ENCODE peak calls at places on chromosomes 5 and 9, in nine cellular contexts. R is H1; N is astrocyte of the spinal cord; K is chondrocyte; E is omental fat pad; U is HFFc6; Y is AG10803; W is CD4-positive, alpha-beta T cell; Z is brain microvascular endothelial cell. J is an unnamed sample.

GRCh38 chr9:16753256-16753655 is 117.2 kb downstream of the BNC2 start:
- DNase-seq in R (no peak), N (no peak), K (no peak), E (no peak), U (no peak), Y (peak; percentile 56), W (no peak), Z (no peak), J (no peak)

GRCh38 chr5:149838881-149839739 is 105.5 kb downstream of the PDE6A start:
- DNase-seq in R (no peak), N (peak; percentile 65), K (no peak), E (no peak), U (peak; percentile 69), Y (peak; percentile 29), W (no peak), Z (peak; percentile 65), J (no peak)

GRCh38 chr5:61631438-61631941 is 299.4 kb downstream of the ZSWIM6 start:
- DNase-seq in R (no peak), N (peak; percentile 53), K (no peak), E (no peak), U (no peak), Y (peak; percentile 17), W (no peak), Z (peak; percentile 4), J (no peak)

GRCh38 chr9:98253563-98253962 is 1.9 kb downstream of the TBC1D2 start:
- DNase-seq in R (no peak), N (no peak), K (no peak), E (no peak), U (no peak), Y (no peak), W (no peak), Z (no peak), J (no peak)

GRCh38 chr9:113219972-113220371 is 1.1 kb downstream of the FKBP15 start:
- DNase-seq in R (no peak), N (peak; percentile 54), K (no peak), E (no peak), U (peak; percentile 81), Y (peak; percentile 91), W (no peak), Z (peak; percentile 37), J (peak; percentile 73)

GRCh38 chr5:35247645-35248034 is 17.4 kb upstream of the PRLR start:
- DNase-seq in R (no peak), N (peak; percentile 50), K (no peak), E (no peak), U (no peak), Y (no peak), W (no peak), Z (peak; percentile 12), J (no peak)

GRCh38 chr9:126661521-126662251 is 48.0 kb downstream of the LMX1B start:
- DNase-seq in R (peak; percentile 90), N (no peak), K (no peak), E (no peak), U (no peak), Y (no peak), W (no peak), Z (no peak), J (no peak)

GRCh38 chr5:14153932-14154646 is 10.9 kb downstream of the TRIO start:
- DNase-seq in R (no peak), N (peak; percentile 91), K (no peak), E (no peak), U (peak; percentile 54), Y (peak; percentile 79), W (no peak), Z (peak; percentile 82), J (no peak)

GRCh38 chr5:59361454-59361853 is 532.1 kb downstream of the PDE4D start:
- DNase-seq in R (no peak), N (no peak), K (no peak), E (no peak), U (no peak), Y (no peak), W (no peak), Z (no peak), J (no peak)

GRCh38 chr5:119327018-119327417 is 28.8 kb upstream of the TNFAIP8 start:
- DNase-seq in R (no peak), N (no peak), K (no peak), E (no peak), U (no peak), Y (peak; percentile 60), W (no peak), Z (no peak), J (no peak)

GRCh38 chr5:56711191-56711590 is 104.2 kb upstream of the MAP3K1 start:
- DNase-seq in R (no peak), N (peak; percentile 45), K (no peak), E (no peak), U (peak; percentile 71), Y (peak; percentile 78), W (no peak), Z (peak; percentile 60), J (no peak)

GRCh38 chr5:171898379-171898778 is 108.1 kb downstream of the FBXW11 start:
- DNase-seq in R (no peak), N (no peak), K (no peak), E (no peak), U (no peak), Y (no peak), W (no peak), Z (no peak), J (no peak)

GRCh38 chr5:180720501-180720900 is 19.4 kb downstream of the OR2Y1 start:
- DNase-seq in R (no peak), N (no peak), K (no peak), E (no peak), U (no peak), Y (no peak), W (no peak), Z (no peak), J (no peak)

GRCh38 chr9:121860213-121860612 is 208.8 kb downstream of the DAB2IP start:
- DNase-seq in R (no peak), N (no peak), K (no peak), E (no peak), U (no peak), Y (no peak), W (no peak), Z (no peak), J (no peak)

GRCh38 chr5:176725521-176725920 is 78.2 kb downstream of the TSPAN17 start:
- DNase-seq in R (no peak), N (no peak), K (no peak), E (no peak), U (no peak), Y (no peak), W (no peak), Z (no peak), J (no peak)

GRCh38 chr5:129246088-129246487 is 151.5 kb downstream of the ISOC1 start:
- DNase-seq in R (no peak), N (no peak), K (no peak), E (no peak), U (no peak), Y (no peak), W (no peak), Z (no peak), J (no peak)

GRCh38 chr9:92762781-92763708 is 1.6 kb downstream of the BICD2 start:
- DNase-seq in R (no peak), N (no peak), K (no peak), E (no peak), U (no peak), Y (no peak), W (no peak), Z (no peak), J (no peak)

GRCh38 chr9:103323699-103324098 is 328.6 kb downstream of the CYLC2 start:
- DNase-seq in R (no peak), N (no peak), K (no peak), E (no peak), U (no peak), Y (no peak), W (no peak), Z (no peak), J (no peak)

GRCh38 chr9:103319979-103320378 is 324.8 kb downstream of the CYLC2 start:
- DNase-seq in R (no peak), N (no peak), K (no peak), E (no peak), U (no peak), Y (no peak), W (no peak), Z (no peak), J (no peak)
- TF ChIP-seq CTCF in R (no peak), N (no peak), K (peak; percentile 43), E (no peak), U (peak; percentile 16), Y (no peak), W (no peak), Z (peak; percentile 7), J (no peak)

GRCh38 chr9:87813119-87813463 is 69.6 kb upstream of the SPATA31E1 start:
- DNase-seq in R (no peak), N (no peak), K (no peak), E (no peak), U (no peak), Y (no peak), W (no peak), Z (no peak), J (no peak)
- TF ChIP-seq CTCF in R (no peak), N (no peak), K (peak; percentile 30), E (no peak), U (no peak), Y (no peak), W (no peak), Z (no peak), J (no peak)

GRCh38 chr9:4174781-4175180 is 125.1 kb downstream of the GLIS3 start:
- DNase-seq in R (no peak), N (no peak), K (no peak), E (no peak), U (no peak), Y (no peak), W (no peak), Z (no peak), J (no peak)

GRCh38 chr9:4180907-4181605 is 118.8 kb downstream of the GLIS3 start:
- DNase-seq in R (no peak), N (no peak), K (no peak), E (no peak), U (no peak), Y (no peak), W (no peak), Z (no peak), J (no peak)

GRCh38 chr9:4175846-4176245 is 124.0 kb downstream of the GLIS3 start:
- DNase-seq in R (no peak), N (no peak), K (no peak), E (no peak), U (no peak), Y (no peak), W (no peak), Z (no peak), J (no peak)

GRCh38 chr9:4182831-4183230 is 117.0 kb downstream of the GLIS3 start:
- DNase-seq in R (no peak), N (no peak), K (no peak), E (no peak), U (no peak), Y (peak; percentile 43), W (no peak), Z (no peak), J (no peak)

GRCh38 chr9:4177970-4178758 is 121.7 kb downstream of the GLIS3 start:
- DNase-seq in R (no peak), N (no peak), K (no peak), E (no peak), U (no peak), Y (no peak), W (no peak), Z (no peak), J (no peak)
- TF ChIP-seq CTCF in R (no peak), N (no peak), K (no peak), E (no peak), U (no peak), Y (no peak), W (no peak), Z (no peak), J (no peak)

DNA sequence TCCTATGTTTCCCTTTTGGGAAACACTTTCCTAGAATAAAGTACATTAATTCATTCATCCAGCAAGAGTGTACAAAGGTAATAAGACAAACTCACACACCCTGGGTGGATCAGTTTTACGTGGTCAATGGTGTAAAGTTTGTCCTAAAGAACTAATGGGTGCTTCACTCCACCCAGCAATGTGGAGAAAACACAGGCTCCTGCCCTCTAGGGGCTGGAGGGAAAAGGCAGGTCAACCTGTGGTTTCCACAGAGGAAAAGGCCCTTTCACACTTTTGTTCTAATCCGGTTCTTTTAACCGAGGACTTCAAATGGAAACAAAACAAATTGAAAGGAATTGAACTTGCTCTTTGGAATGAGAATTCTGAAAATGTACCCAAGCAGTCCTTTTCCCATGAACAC is 80.9 kb upstream of the SPOCK1 start:
- DNase-seq in R (no peak), N (no peak), K (no peak), E (no peak), U (no peak), Y (no peak), W (no peak), Z (no peak), J (no peak)
- TF ChIP-seq CTCF in R (peak; percentile 39), N (peak; percentile 25), K (peak; percentile 60), E (no peak), U (peak; percentile 64), Y (peak; percentile 43), W (no peak), Z (peak; percentile 52), J (peak; percentile 41)